ENCODE peak calls at places on chromosomes 6 and 20, in four cellular contexts. One of them, this sample, is unnamed.

GRCh38 chr6:73632346-73632745 is 21.4 kb downstream of the SLC17A5 start:
- DNase-seq in sigmoid colon: no peak
- DNase-seq in pancreas: no peak
- DNase-seq in OCI-LY7: no peak
- DNase-seq in this sample: no peak

GRCh38 chr6:31386977-31387376 is 16.4 kb upstream of the MICA start:
- DNase-seq in sigmoid colon: no peak
- DNase-seq in pancreas: no peak
- DNase-seq in OCI-LY7: no peak
- DNase-seq in this sample: no peak

GRCh38 chr6:162543221-162543620 is 184.3 kb downstream of the PRKN start:
- DNase-seq in sigmoid colon: no peak
- DNase-seq in pancreas: no peak
- DNase-seq in OCI-LY7: no peak
- DNase-seq in this sample: no peak

GRCh38 chr6:165915022-165915770 is 252.2 kb upstream of the PDE10A start:
- DNase-seq in sigmoid colon: no peak
- DNase-seq in pancreas: no peak
- DNase-seq in OCI-LY7: no peak
- DNase-seq in this sample: no peak

GRCh38 chr20:58528412-58528811 is 13.2 kb upstream of the APCDD1L start:
- DNase-seq in sigmoid colon: peak; percentile 3
- DNase-seq in pancreas: no peak
- DNase-seq in OCI-LY7: no peak
- DNase-seq in this sample: no peak

GRCh38 chr6:32432050-32432450 is 7.6 kb upstream of the HLA-DRA start:
- DNase-seq in sigmoid colon: no peak
- DNase-seq in pancreas: no peak
- DNase-seq in OCI-LY7: peak; percentile 75
- DNase-seq in this sample: no peak

GRCh38 chr6:137799950-137800568 is 67.0 kb upstream of the TNFAIP3 start:
- DNase-seq in sigmoid colon: no peak
- DNase-seq in pancreas: peak; percentile 24
- DNase-seq in OCI-LY7: peak; percentile 66
- DNase-seq in this sample: no peak

GRCh38 chr6:167806061-167806700 is 20.5 kb upstream of the AFDN start:
- DNase-seq in sigmoid colon: no peak
- DNase-seq in pancreas: no peak
- DNase-seq in OCI-LY7: no peak
- DNase-seq in this sample: no peak

GRCh38 chr20:13166006-13166405 is 55.1 kb upstream of the ISM1 start:
- DNase-seq in sigmoid colon: no peak
- DNase-seq in pancreas: no peak
- DNase-seq in OCI-LY7: no peak
- DNase-seq in this sample: no peak

GRCh38 chr6:9537381-9537780 is 877.5 kb downstream of the TFAP2A start:
- DNase-seq in sigmoid colon: no peak
- DNase-seq in pancreas: no peak
- DNase-seq in OCI-LY7: no peak
- DNase-seq in this sample: no peak

GRCh38 chr6:135936606-135937005 is 85.1 kb downstream of the PDE7B start:
- DNase-seq in sigmoid colon: no peak
- DNase-seq in pancreas: no peak
- DNase-seq in OCI-LY7: no peak
- DNase-seq in this sample: no peak

GRCh38 chr20:49990310-49990720 is 7.5 kb downstream of the SNAI1 start:
- DNase-seq in sigmoid colon: no peak
- DNase-seq in pancreas: no peak
- DNase-seq in OCI-LY7: no peak
- DNase-seq in this sample: no peak

GRCh38 chr6:27870486-27870885 is 41.7 kb downstream of the OR2B2 start:
- DNase-seq in sigmoid colon: no peak
- DNase-seq in pancreas: no peak
- DNase-seq in OCI-LY7: peak; percentile 59
- DNase-seq in this sample: no peak

GRCh38 chr20:53677447-53678314 is 84.0 kb upstream of the ZNF217 start:
- DNase-seq in sigmoid colon: no peak
- DNase-seq in pancreas: no peak
- DNase-seq in OCI-LY7: no peak
- DNase-seq in this sample: no peak

GRCh38 chr20:37922016-37922415 is 19.1 kb downstream of the VSTM2L start:
- DNase-seq in sigmoid colon: no peak
- DNase-seq in pancreas: no peak
- DNase-seq in OCI-LY7: no peak
- DNase-seq in this sample: no peak

GRCh38 chr6:126048635-126049034 is 62.3 kb downstream of the TRMT11 start:
- DNase-seq in sigmoid colon: no peak
- DNase-seq in pancreas: no peak
- DNase-seq in OCI-LY7: no peak
- DNase-seq in this sample: no peak

GRCh38 chr20:17993546-17993945 is 24.7 kb downstream of the MGME1 start:
- DNase-seq in sigmoid colon: no peak
- DNase-seq in pancreas: no peak
- DNase-seq in OCI-LY7: no peak
- DNase-seq in this sample: no peak

GRCh38 chr6:117795234-117795633 is 111.8 kb upstream of the SLC35F1 start:
- DNase-seq in sigmoid colon: no peak
- DNase-seq in pancreas: no peak
- DNase-seq in OCI-LY7: no peak
- DNase-seq in this sample: no peak

GRCh38 chr6:8029243-8029870 is 34.8 kb downstream of the BLOC1S5 start:
- DNase-seq in sigmoid colon: no peak
- DNase-seq in pancreas: no peak
- DNase-seq in OCI-LY7: no peak
- DNase-seq in this sample: no peak

GRCh38 chr6:49003348-49003747 is 459.7 kb downstream of the MMUT start:
- DNase-seq in sigmoid colon: no peak
- DNase-seq in pancreas: no peak
- DNase-seq in OCI-LY7: no peak
- DNase-seq in this sample: no peak

GRCh38 chr6:149271348-149272340 is 45.9 kb upstream of the TAB2 start:
- DNase-seq in sigmoid colon: no peak
- DNase-seq in pancreas: no peak
- DNase-seq in OCI-LY7: peak; percentile 21
- DNase-seq in this sample: no peak

GRCh38 chr20:16501236-16501635 is 72.0 kb downstream of the KIF16B start:
- DNase-seq in sigmoid colon: no peak
- DNase-seq in pancreas: no peak
- DNase-seq in OCI-LY7: no peak
- DNase-seq in this sample: no peak

GRCh38 chr6:25862199-25862598 is 11.8 kb downstream of the SLC17A3 start:
- DNase-seq in sigmoid colon: no peak
- DNase-seq in pancreas: no peak
- DNase-seq in OCI-LY7: no peak
- DNase-seq in this sample: no peak

GRCh38 chr6:43628392-43629103 is 516 bp downstream of the GTPBP2 start:
- DNase-seq in sigmoid colon: peak; percentile 83
- DNase-seq in pancreas: peak; percentile 71
- DNase-seq in OCI-LY7: peak; percentile 79
- DNase-seq in this sample: no peak

GRCh38 chr6:112690497-112691202 is 343.5 kb downstream of the RFPL4B start:
- DNase-seq in sigmoid colon: no peak
- DNase-seq in pancreas: no peak
- DNase-seq in OCI-LY7: no peak
- DNase-seq in this sample: no peak

GRCh38 chr20:51541189-51542032 is 1.1 kb downstream of the NFATC2 start:
- DNase-seq in sigmoid colon: peak; percentile 91
- DNase-seq in pancreas: peak; percentile 85
- DNase-seq in OCI-LY7: peak; percentile 72
- DNase-seq in this sample: peak; percentile 42

GRCh38 chr6:139230421-139230840 is 61.4 kb downstream of the TXLNB start:
- DNase-seq in sigmoid colon: peak; percentile 71
- DNase-seq in pancreas: no peak
- DNase-seq in OCI-LY7: peak; percentile 77
- DNase-seq in this sample: no peak

GRCh38 chr6:49463612-49463967 is 420 bp downstream of the CENPQ start:
- DNase-seq in sigmoid colon: no peak
- DNase-seq in pancreas: no peak
- DNase-seq in OCI-LY7: no peak
- DNase-seq in this sample: no peak

GRCh38 chr20:37385659-37386504 is 39.9 kb downstream of the SRC start:
- DNase-seq in sigmoid colon: peak; percentile 60
- DNase-seq in pancreas: no peak
- DNase-seq in OCI-LY7: no peak
- DNase-seq in this sample: no peak

GRCh38 chr20:49594143-49594928 is 26.4 kb upstream of the PTGIS start:
- DNase-seq in sigmoid colon: peak; percentile 92
- DNase-seq in pancreas: no peak
- DNase-seq in OCI-LY7: no peak
- DNase-seq in this sample: no peak

GRCh38 chr6:28531479-28532128 is 5.9 kb downstream of the GPX5 start:
- DNase-seq in sigmoid colon: no peak
- DNase-seq in pancreas: no peak
- DNase-seq in OCI-LY7: no peak
- DNase-seq in this sample: no peak

GRCh38 chr6:56364482-56365313 is 117.3 kb upstream of the COL21A1 start:
- DNase-seq in sigmoid colon: no peak
- DNase-seq in pancreas: no peak
- DNase-seq in OCI-LY7: no peak
- DNase-seq in this sample: no peak

GRCh38 chr6:15791401-15792137 is 128.7 kb upstream of the DTNBP1 start:
- DNase-seq in sigmoid colon: no peak
- DNase-seq in pancreas: peak; percentile 17
- DNase-seq in OCI-LY7: no peak
- DNase-seq in this sample: no peak

GRCh38 chr6:168526841-168527281 is 85.9 kb downstream of the SMOC2 start:
- DNase-seq in sigmoid colon: peak; percentile 78
- DNase-seq in pancreas: peak; percentile 75
- DNase-seq in OCI-LY7: no peak
- DNase-seq in this sample: peak; percentile 25

GRCh38 chr6:150417899-150418824 is 49.4 kb downstream of the IYD start:
- DNase-seq in sigmoid colon: no peak
- DNase-seq in pancreas: peak; percentile 29
- DNase-seq in OCI-LY7: peak; percentile 91
- DNase-seq in this sample: no peak
- H3K27ac ChIP-seq in sigmoid colon: peak overlapping the region; percentile 58
- H3K27ac ChIP-seq in pancreas: peak overlapping the region; percentile 46
- H3K27ac ChIP-seq in OCI-LY7: peak overlapping the region; percentile 9
- H3K27ac ChIP-seq in this sample: no peak overlapping the region

GRCh38 chr6:88490195-88490594 is 324.0 kb upstream of the CNR1 start:
- DNase-seq in sigmoid colon: no peak
- DNase-seq in pancreas: no peak
- DNase-seq in OCI-LY7: no peak
- DNase-seq in this sample: no peak
- H3K36me3 ChIP-seq in sigmoid colon: no peaks in the 10 kb centered on the region
- H3K36me3 ChIP-seq in pancreas: no peaks in the 10 kb centered on the region
- H3K36me3 ChIP-seq in OCI-LY7: peaks cover 7% of the 10 kb centered on the region
- H3K36me3 ChIP-seq in this sample: no peaks in the 10 kb centered on the region

GRCh38 chr20:59745201-59745600 is 140.9 kb downstream of the PHACTR3 start:
- DNase-seq in sigmoid colon: no peak
- DNase-seq in pancreas: no peak
- DNase-seq in OCI-LY7: no peak
- DNase-seq in this sample: no peak

GRCh38 chr20:59747671-59748515 is 143.6 kb downstream of the PHACTR3 start:
- DNase-seq in sigmoid colon: no peak
- DNase-seq in pancreas: no peak
- DNase-seq in OCI-LY7: no peak
- DNase-seq in this sample: no peak

GRCh38 chr20:59745716-59746115 is 141.4 kb downstream of the PHACTR3 start:
- DNase-seq in sigmoid colon: no peak
- DNase-seq in pancreas: no peak
- DNase-seq in OCI-LY7: no peak
- DNase-seq in this sample: no peak

GRCh38 chr20:59744756-59745155 is 140.4 kb downstream of the PHACTR3 start:
- DNase-seq in sigmoid colon: no peak
- DNase-seq in pancreas: no peak
- DNase-seq in OCI-LY7: no peak
- DNase-seq in this sample: no peak

DNA sequence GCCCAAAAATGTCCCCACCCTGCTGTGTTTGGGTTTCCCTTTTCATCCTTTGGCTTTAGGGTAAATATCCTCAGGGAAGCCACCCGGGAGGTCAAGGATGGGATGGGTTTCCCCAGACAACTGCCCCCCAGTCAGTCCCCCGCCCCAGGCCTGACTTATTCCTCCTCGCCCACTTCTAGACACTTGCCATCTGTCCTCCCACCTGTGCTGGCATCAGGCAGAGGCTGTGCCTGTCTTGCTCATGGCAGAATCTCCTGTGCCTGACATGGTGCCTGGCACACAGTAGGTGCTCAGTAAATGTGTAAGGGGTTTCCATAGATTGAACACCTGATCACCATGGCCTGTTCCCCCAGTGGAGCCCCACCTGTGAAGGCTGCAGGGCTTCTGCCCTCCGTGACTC is 141.8 kb downstream of the PHACTR3 start:
- DNase-seq in sigmoid colon: no peak
- DNase-seq in pancreas: no peak
- DNase-seq in OCI-LY7: no peak
- DNase-seq in this sample: no peak
- H3K4me1 ChIP-seq in sigmoid colon: peaks cover 22% of the 10 kb centered on the region
- H3K4me1 ChIP-seq in pancreas: no peaks in the 10 kb centered on the region
- H3K4me1 ChIP-seq in OCI-LY7: no peaks in the 10 kb centered on the region
- H3K4me1 ChIP-seq in this sample: peaks cover 21% of the 10 kb centered on the region

GRCh38 chr20:2507464-2507863 is 1.3 kb downstream of the ZNF343 start:
- DNase-seq in sigmoid colon: no peak
- DNase-seq in pancreas: no peak
- DNase-seq in OCI-LY7: no peak
- DNase-seq in this sample: no peak
- H3K27ac ChIP-seq in sigmoid colon: peak overlapping the region; percentile 85
- H3K27ac ChIP-seq in pancreas: no peak overlapping the region
- H3K27ac ChIP-seq in OCI-LY7: no peak overlapping the region
- H3K27ac ChIP-seq in this sample: no peak overlapping the region

GRCh38 chr20:62839816-62840215 is 21.8 kb downstream of the TCFL5 start:
- DNase-seq in sigmoid colon: no peak
- DNase-seq in pancreas: no peak
- DNase-seq in OCI-LY7: no peak
- DNase-seq in this sample: no peak

GRCh38 chr20:62840244-62841197 is 21.1 kb downstream of the TCFL5 start:
- DNase-seq in sigmoid colon: no peak
- DNase-seq in pancreas: no peak
- DNase-seq in OCI-LY7: no peak
- DNase-seq in this sample: no peak

GRCh38 chr20:62838511-62838910 is 21.7 kb downstream of the COL9A3 start:
- DNase-seq in sigmoid colon: no peak
- DNase-seq in pancreas: no peak
- DNase-seq in OCI-LY7: no peak
- DNase-seq in this sample: no peak

GRCh38 chr20:62837790-62838458 is 21.1 kb downstream of the COL9A3 start:
- DNase-seq in sigmoid colon: peak; percentile 69
- DNase-seq in pancreas: peak; percentile 57
- DNase-seq in OCI-LY7: no peak
- DNase-seq in this sample: no peak

GRCh38 chr20:62839261-62839660 is 22.4 kb downstream of the TCFL5 start:
- DNase-seq in sigmoid colon: no peak
- DNase-seq in pancreas: no peak
- DNase-seq in OCI-LY7: no peak
- DNase-seq in this sample: no peak
- H3K36me3 ChIP-seq in sigmoid colon: no peaks in the 10 kb centered on the region
- H3K36me3 ChIP-seq in pancreas: no peaks in the 10 kb centered on the region
- H3K36me3 ChIP-seq in OCI-LY7: no peaks in the 10 kb centered on the region
- H3K36me3 ChIP-seq in this sample: no peaks in the 10 kb centered on the region